ENCODE peak calls at places on chromosomes 2 and 18, in four cellular contexts. Y is WTC11, O is H1, R is SK-N-SH. M is an unnamed sample.

GRCh38 chr18:36191711-36192110 is 4.4 kb downstream of the MOCOS start:
- DNase-seq in Y (no peak), O (no peak), R (no peak), M (no peak)

GRCh38 chr2:237354930-237355329 is 59.0 kb downstream of the COL6A3 start:
- DNase-seq in Y (no peak), O (no peak), R (no peak), M (no peak)

GRCh38 chr18:55353806-55354205 is 234.2 kb downstream of the TCF4 start:
- DNase-seq in Y (no peak), O (no peak), R (no peak), M (no peak)

GRCh38 chr18:22378672-22379282 is 38.9 kb downstream of the CTAGE1 start:
- DNase-seq in Y (peak), O (no peak), R (peak), M (peak)

GRCh38 chr2:162092008-162092390 is 18.0 kb upstream of the DPP4 start:
- DNase-seq in Y (no peak), O (no peak), R (no peak), M (no peak)

GRCh38 chr18:58125183-58125582 is 81.2 kb downstream of the NEDD4L start:
- DNase-seq in Y (no peak), O (peak), R (no peak), M (peak)

GRCh38 chr2:193963472-193964119 is 1693.4 kb upstream of the SLC39A10 start:
- DNase-seq in Y (peak), O (peak), R (peak), M (peak)

GRCh38 chr18:69402219-69402989 is 1.7 kb downstream of the DOK6 start:
- DNase-seq in Y (peak), O (peak), R (no peak), M (no peak)

GRCh38 chr2:236219411-236219810 is 44.8 kb downstream of the ASB18 start:
- DNase-seq in Y (no peak), O (no peak), R (no peak), M (no peak)

GRCh38 chr2:30361751-30362394 is 85.2 kb upstream of the LCLAT1 start:
- DNase-seq in Y (no peak), O (no peak), R (no peak), M (no peak)

GRCh38 chr2:113157108-113157896 is 16.5 kb upstream of the PSD4 start:
- DNase-seq in Y (peak), O (peak), R (peak), M (peak)

GRCh38 chr2:182655750-182656149 is 60.3 kb upstream of the DNAJC10 start:
- DNase-seq in Y (no peak), O (no peak), R (peak), M (no peak)

GRCh38 chr2:182647499-182647787 is 68.6 kb upstream of the DNAJC10 start:
- DNase-seq in Y (no peak), O (no peak), R (no peak), M (no peak)

GRCh38 chr2:182650704-182651103 is 65.4 kb upstream of the DNAJC10 start:
- DNase-seq in Y (no peak), O (no peak), R (peak), M (no peak)

GRCh38 chr2:182649316-182649715 is 66.7 kb upstream of the DNAJC10 start:
- DNase-seq in Y (peak), O (no peak), R (peak), M (no peak)

DNA sequence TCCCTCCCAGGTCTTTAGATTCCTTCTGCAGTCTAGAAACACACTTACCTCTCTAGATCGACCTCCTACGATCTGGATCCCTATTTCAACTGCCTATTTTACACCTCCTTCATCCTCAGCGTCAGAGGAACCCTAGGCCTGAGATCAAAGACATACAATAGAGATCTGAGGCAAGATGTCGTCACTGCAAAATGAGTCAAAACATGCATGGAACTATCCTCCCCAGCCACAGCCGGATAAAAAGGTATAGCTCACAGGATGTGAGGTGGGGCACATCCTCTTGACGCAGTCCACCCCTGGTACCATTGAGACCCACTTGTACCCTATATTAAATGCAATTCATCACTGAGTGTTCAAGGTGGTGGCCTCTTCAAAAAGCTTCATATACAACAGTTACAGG is 63.7 kb upstream of the DNAJC10 start:
- DNase-seq in Y (no peak), O (no peak), R (no peak), M (no peak)
- TF ChIP-seq MAX in Y (no peak), O (no peak), R (no peak), M (no peak)

GRCh38 chr2:97716695-97717617 is 3.6 kb downstream of the ZAP70 start:
- DNase-seq in Y (no peak), O (no peak), R (no peak), M (no peak)

GRCh38 chr2:97718942-97719341 is 5.6 kb downstream of the ZAP70 start:
- DNase-seq in Y (no peak), O (no peak), R (no peak), M (no peak)

GRCh38 chr2:97718051-97718882 is 4.9 kb downstream of the ZAP70 start:
- DNase-seq in Y (no peak), O (no peak), R (no peak), M (no peak)

GRCh38 chr2:97715951-97716694 is 2.7 kb downstream of the ZAP70 start:
- DNase-seq in Y (no peak), O (no peak), R (no peak), M (no peak)

GRCh38 chr2:97717618-97718005 is 4.2 kb downstream of the ZAP70 start:
- DNase-seq in Y (no peak), O (no peak), R (no peak), M (no peak)
- TF ChIP-seq TEAD4 in Y (no peak), O (no peak), R (no peak), M (no peak)

GRCh38 chr2:108385411-108386071 is 7.8 kb downstream of the SULT1C4 start:
- DNase-seq in Y (no peak), O (no peak), R (no peak), M (no peak)
- TF ChIP-seq MAX in Y (no peak), O (no peak), R (no peak), M (no peak)

DNA sequence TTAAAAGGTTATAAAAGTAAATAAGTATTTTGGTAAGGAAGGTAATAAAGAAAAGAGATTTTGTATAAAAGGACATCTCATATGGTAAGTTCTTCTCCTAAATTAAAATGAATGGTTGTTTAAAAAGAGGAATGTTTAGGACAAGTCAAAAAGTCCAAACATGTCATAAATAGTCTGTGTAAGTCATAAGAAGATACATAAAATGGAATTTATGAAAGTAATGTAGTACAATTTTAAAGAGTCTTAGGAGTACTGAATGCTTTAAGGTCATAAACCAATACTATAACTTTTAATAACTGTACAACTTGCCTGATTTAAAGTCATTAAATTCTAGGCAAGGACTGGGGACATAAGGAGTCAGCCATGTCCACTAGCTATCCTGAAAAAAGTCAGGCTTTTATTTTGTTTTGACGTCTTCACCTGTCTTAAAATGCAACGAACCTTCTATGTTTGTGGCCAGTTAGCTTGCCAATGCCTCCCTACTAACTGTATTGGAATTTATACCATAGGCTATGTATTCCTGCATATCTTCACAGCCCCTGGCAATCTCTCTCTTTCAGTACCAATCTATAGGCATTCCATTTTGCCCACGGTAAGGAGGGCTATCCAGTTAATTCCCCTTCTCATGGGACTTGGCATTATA is 312.3 kb upstream of the LRRTM4 start:
- DNase-seq in Y (no peak), O (no peak), R (no peak), M (no peak)
- TF ChIP-seq TEAD4 in Y (no peak), O (no peak), R (no peak), M (no peak)

GRCh38 chr18:76428396-76429261 is 66.4 kb downstream of the ZNF516 start:
- DNase-seq in Y (no peak), O (peak), R (no peak), M (no peak)
- TF ChIP-seq MAX in Y (no peak), O (no peak), R (no peak), M (no peak)

GRCh38 chr18:48542513-48543181 is 3.8 kb downstream of the CTIF start:
- DNase-seq in Y (peak), O (peak), R (no peak), M (peak)
- TF ChIP-seq TEAD4 in Y (no peak), O (no peak), R (no peak), M (no peak)

GRCh38 chr18:44503854-44504253 is 176.8 kb upstream of the SETBP1 start:
- DNase-seq in Y (no peak), O (no peak), R (no peak), M (no peak)
- TF ChIP-seq MAX in Y (no peak), O (no peak), R (no peak), M (no peak)